ENCODE peak calls at places on chromosomes 16 and 17, in seven cellular contexts. Z, V, W, Q, X, J and N are unnamed samples.

GRCh38 chr17:78322858-78323455 is 36.9 kb downstream of the SOCS3 start:
- DNase-seq in Z (peak; percentile 73), V (no peak), W (no peak), Q (peak; percentile 72), X (no peak), J (no peak), N (no peak)

GRCh38 chr17:76515291-76515949 is 14.2 kb upstream of the RHBDF2 start:
- DNase-seq in Z (peak; percentile 85), V (no peak), W (no peak), Q (peak; percentile 96), X (peak; percentile 54), J (peak; percentile 95), N (peak; percentile 60)

GRCh38 chr17:75619506-75620431 is 13.5 kb upstream of the SMIM5 start:
- DNase-seq in Z (no peak), V (no peak), W (peak; percentile 79), Q (peak; percentile 50), X (peak; percentile 35), J (peak; percentile 22), N (no peak)

GRCh38 chr17:28616281-28616680 is 2.3 kb upstream of the RSKR start:
- DNase-seq in Z (no peak), V (no peak), W (no peak), Q (no peak), X (no peak), J (no peak), N (no peak)

GRCh38 chr17:80667462-80668277 is 123.0 kb downstream of the RPTOR start:
- DNase-seq in Z (no peak), V (no peak), W (no peak), Q (no peak), X (no peak), J (no peak), N (no peak)

GRCh38 chr16:18003033-18003432 is 333.5 kb downstream of the NPIPA8 start:
- DNase-seq in Z (no peak), V (no peak), W (no peak), Q (no peak), X (no peak), J (no peak), N (no peak)

GRCh38 chr17:38870259-38871165 is 654 bp downstream of the LASP1 start:
- DNase-seq in Z (peak; percentile 76), V (peak; percentile 79), W (peak; percentile 60), Q (peak; percentile 67), X (peak; percentile 72), J (no peak), N (peak; percentile 75)

GRCh38 chr16:2033057-2033911 is 6.6 kb downstream of the NHERF2 start:
- DNase-seq in Z (peak; percentile 61), V (peak; percentile 72), W (peak; percentile 50), Q (peak; percentile 73), X (peak; percentile 52), J (peak; percentile 59), N (no peak)

GRCh38 chr17:82590881-82591539 is 57.2 kb downstream of the WDR45B start:
- DNase-seq in Z (no peak), V (no peak), W (no peak), Q (no peak), X (no peak), J (no peak), N (no peak)

GRCh38 chr16:84914273-84914672 is 94.5 kb downstream of the CRISPLD2 start:
- DNase-seq in Z (no peak), V (no peak), W (peak; percentile 83), Q (no peak), X (no peak), J (no peak), N (no peak)
- H3K27me3 ChIP-seq in Z (no peaks in the 10 kb centered on the region), V (no peaks in the 10 kb centered on the region), W (no peaks in the 10 kb centered on the region), Q (peaks cover 5% of the 10 kb centered on the region), X (no peaks in the 10 kb centered on the region), J (peaks cover 31% of the 10 kb centered on the region), N (no peaks in the 10 kb centered on the region)

DNA sequence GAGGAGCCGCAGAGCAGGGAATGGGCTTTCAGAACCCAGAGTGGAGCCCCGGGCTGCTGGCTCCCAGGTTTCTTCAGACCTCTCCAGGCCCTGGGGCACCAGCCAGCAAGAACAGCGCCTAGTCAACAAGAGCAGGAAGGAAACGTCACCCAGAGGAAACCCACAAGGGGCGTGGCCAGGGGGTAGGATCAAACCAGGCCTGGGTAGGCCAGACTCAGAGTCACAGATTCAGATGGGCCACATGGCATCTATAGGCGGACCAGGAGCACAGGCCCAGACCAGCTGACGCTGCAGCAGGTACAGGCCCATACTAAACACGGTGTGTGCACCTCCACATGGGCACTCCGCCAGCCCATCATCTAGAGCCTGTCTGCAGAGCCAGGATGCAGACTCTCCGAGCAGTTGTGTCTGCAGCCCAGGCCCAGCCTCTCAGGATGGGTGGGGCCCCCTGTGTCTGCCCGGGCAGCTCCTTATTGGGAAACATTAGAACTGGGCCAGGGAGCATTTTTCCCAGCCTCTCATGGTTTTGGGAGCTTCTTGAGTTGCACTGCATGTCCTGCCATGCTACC is at the start of gene NLRP1:
- DNase-seq in Z (peak; percentile 92), V (peak; percentile 63), W (no peak), Q (peak; percentile 97), X (peak; percentile 64), J (peak; percentile 89), N (peak; percentile 90)
- H3K4me3 ChIP-seq in Z (peak within 1 kb of the TSS; percentile 63), V (peak within 1 kb of the TSS; percentile 43), W (peak within 1 kb of the TSS; percentile 26), Q (no peak within 1 kb of the TSS), X (no peak within 1 kb of the TSS), J (peak within 1 kb of the TSS; percentile 15), N (peak within 1 kb of the TSS; percentile 55)

GRCh38 chr17:27403480-27404005 is 52.7 kb upstream of the KSR1 start:
- DNase-seq in Z (no peak), V (no peak), W (no peak), Q (peak; percentile 17), X (no peak), J (no peak), N (no peak)

GRCh38 chr17:27413792-27414191 is 42.5 kb upstream of the KSR1 start:
- DNase-seq in Z (no peak), V (no peak), W (no peak), Q (no peak), X (no peak), J (no peak), N (no peak)

GRCh38 chr17:27407916-27408846 is 48.1 kb upstream of the KSR1 start:
- DNase-seq in Z (no peak), V (no peak), W (no peak), Q (peak; percentile 83), X (no peak), J (peak; percentile 41), N (no peak)

GRCh38 chr17:27413295-27413694 is 43.0 kb upstream of the KSR1 start:
- DNase-seq in Z (no peak), V (no peak), W (no peak), Q (no peak), X (no peak), J (no peak), N (no peak)

GRCh38 chr17:27408891-27409290 is 47.4 kb upstream of the KSR1 start:
- DNase-seq in Z (no peak), V (no peak), W (no peak), Q (peak; percentile 35), X (no peak), J (peak; percentile 21), N (no peak)
- H3K27ac ChIP-seq in Z (no peak overlapping the region), V (no peak overlapping the region), W (no peak overlapping the region), Q (no peak overlapping the region), X (no peak overlapping the region), J (no peak overlapping the region), N (no peak overlapping the region)

DNA sequence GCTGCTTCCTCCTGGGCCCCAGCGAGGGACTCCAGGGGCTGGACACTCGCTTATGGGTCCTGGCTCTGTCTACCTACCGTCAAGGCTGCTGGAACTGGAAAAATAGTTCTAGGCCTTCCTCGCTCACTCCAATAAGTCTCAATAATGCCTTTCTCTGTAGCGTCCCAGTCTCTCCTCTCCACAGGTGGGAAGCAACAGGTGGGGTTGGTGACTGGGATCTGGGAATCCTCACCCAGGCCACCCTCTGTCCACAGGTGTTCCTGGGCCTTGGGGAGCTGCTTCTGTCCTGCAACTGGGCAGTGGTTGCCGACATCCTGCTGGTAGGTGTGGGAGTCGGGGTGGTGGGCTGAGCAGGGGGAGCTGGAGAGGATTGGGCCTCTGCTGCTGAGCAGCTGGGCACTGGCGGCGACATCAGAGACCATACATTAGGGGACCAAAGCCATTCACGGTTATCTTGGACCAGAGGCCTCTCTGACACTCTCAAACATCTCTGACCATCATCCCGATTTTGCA is 20.3 kb upstream of the SPNS2 start:
- DNase-seq in Z (no peak), V (no peak), W (no peak), Q (no peak), X (no peak), J (no peak), N (no peak)
- H3K27me3 ChIP-seq in Z (no peaks in the 10 kb centered on the region), V (no peaks in the 10 kb centered on the region), W (no peaks in the 10 kb centered on the region), Q (no peaks in the 10 kb centered on the region), X (no peaks in the 10 kb centered on the region), J (peaks cover 3% of the 10 kb centered on the region), N (no peaks in the 10 kb centered on the region)

GRCh38 chr17:57639381-57639780 is 105.7 kb downstream of the CCDC182 start:
- DNase-seq in Z (no peak), V (no peak), W (no peak), Q (no peak), X (no peak), J (no peak), N (no peak)
- H3K4me3 ChIP-seq in Z (no peak overlapping the region), V (no peak overlapping the region), W (no peak overlapping the region), Q (no peak overlapping the region), X (no peak overlapping the region), J (no peak overlapping the region), N (no peak overlapping the region)

GRCh38 chr17:50344712-50345380 is 1.1 kb upstream of the XYLT2 start:
- DNase-seq in Z (no peak), V (no peak), W (no peak), Q (no peak), X (no peak), J (no peak), N (no peak)

GRCh38 chr17:50346313-50347086 is 574 bp downstream of the XYLT2 start:
- DNase-seq in Z (peak; percentile 52), V (peak; percentile 65), W (no peak), Q (peak; percentile 19), X (peak; percentile 42), J (no peak), N (peak; percentile 55)

GRCh38 chr17:50347894-50348291 is 2.0 kb downstream of the XYLT2 start:
- DNase-seq in Z (no peak), V (no peak), W (no peak), Q (no peak), X (no peak), J (no peak), N (no peak)

GRCh38 chr17:50347087-50347893 is 1.4 kb downstream of the XYLT2 start:
- DNase-seq in Z (no peak), V (no peak), W (no peak), Q (peak; percentile 22), X (no peak), J (no peak), N (no peak)

DNA sequence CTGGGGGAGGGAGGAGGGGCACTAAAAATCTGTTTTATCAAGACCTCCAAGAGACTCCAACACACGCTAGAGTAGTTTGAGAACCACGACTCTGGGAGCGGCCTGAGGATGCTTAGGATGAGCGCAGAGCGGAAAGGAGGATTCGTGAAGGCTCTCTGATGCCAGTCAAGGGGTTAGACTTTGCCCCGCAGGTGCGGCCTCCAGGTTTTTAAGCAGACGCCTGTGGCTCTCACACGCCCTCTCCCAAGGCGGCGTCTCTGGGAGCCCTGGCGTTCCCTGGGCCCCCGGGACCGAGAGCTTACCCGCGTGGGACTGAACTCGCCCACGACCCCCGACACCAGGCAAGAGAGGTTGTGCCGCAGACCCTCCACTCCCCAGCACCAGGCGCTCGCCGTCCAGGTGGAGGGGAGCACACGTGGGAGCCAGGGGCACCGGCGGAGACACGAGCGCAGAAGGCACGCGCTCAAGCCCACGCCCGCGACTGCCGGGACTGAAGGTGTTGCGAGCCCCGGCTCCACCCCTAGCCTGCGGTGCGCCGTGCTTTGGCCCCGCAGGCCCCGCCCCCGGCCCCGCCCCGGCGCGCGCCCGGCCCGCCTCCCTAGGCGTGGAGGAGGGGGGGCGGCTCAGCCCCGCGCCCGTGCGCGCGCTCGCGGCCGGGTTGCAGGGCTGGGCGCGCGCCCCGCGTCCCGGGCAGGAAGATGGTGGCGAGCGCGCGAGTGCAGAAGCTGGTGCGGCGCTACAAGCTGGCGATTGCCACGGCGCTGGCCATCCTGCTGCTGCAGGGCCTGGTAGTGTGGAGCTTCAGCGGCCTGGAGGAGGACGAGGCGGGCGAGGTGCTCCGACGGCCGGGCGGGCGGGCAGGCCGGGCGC is at the start of gene XYLT2:
- DNase-seq in Z (peak; percentile 90), V (peak; percentile 91), W (peak; percentile 88), Q (peak; percentile 90), X (peak; percentile 90), J (peak; percentile 82), N (peak; percentile 82)
- H3K27ac ChIP-seq in Z (peak within 1 kb of the TSS; percentile 50), V (peak within 1 kb of the TSS; percentile 4), W (peak within 1 kb of the TSS; percentile 57), Q (peak within 1 kb of the TSS; percentile 57), X (peak within 1 kb of the TSS; percentile 61), J (peak within 1 kb of the TSS; percentile 20), N (peak within 1 kb of the TSS; percentile 76)